ENCODE peak calls at places on chromosomes 16 and 17, in four cellular contexts. Y is left lung, U is AG04450, X is ascending aorta. S is an unnamed sample.

GRCh38 chr17:40471856-40472732 is 28.8 kb downstream of the IGFBP4 start:
- DNase-seq in Y (no peak), U (no peak), X (no peak), S (no peak)

GRCh38 chr16:11208916-11209665 is 46.9 kb downstream of the SOCS1 start:
- DNase-seq in Y (no peak), U (no peak), X (no peak), S (no peak)

GRCh38 chr17:41492771-41493170 is 3.1 kb upstream of the KRT36 start:
- DNase-seq in Y (no peak), U (no peak), X (no peak), S (no peak)

GRCh38 chr16:76396977-76397376 is 119.8 kb downstream of the CNTNAP4 start:
- DNase-seq in Y (no peak), U (no peak), X (no peak), S (no peak)

GRCh38 chr16:9447195-9447551 is 355.7 kb downstream of the HAPSTR1 start:
- DNase-seq in Y (no peak), U (no peak), X (no peak), S (no peak)

GRCh38 chr17:79089720-79090502 is 15.3 kb downstream of the ENGASE start:
- DNase-seq in Y (peak; percentile 74), U (no peak), X (no peak), S (no peak)

GRCh38 chr17:45801386-45801785 is 17.3 kb downstream of the CRHR1 start:
- DNase-seq in Y (peak; percentile 4), U (no peak), X (no peak), S (no peak)

GRCh38 chr16:83113811-83114210 is 487.0 kb downstream of the CDH13 start:
- DNase-seq in Y (no peak), U (peak; percentile 33), X (no peak), S (no peak)

GRCh38 chr17:44916781-44917241 is 1.5 kb upstream of the GFAP start:
- DNase-seq in Y (peak; percentile 80), U (no peak), X (peak; percentile 87), S (no peak)

GRCh38 chr16:65280988-65281530 is 159.2 kb upstream of the CDH11 start:
- DNase-seq in Y (no peak), U (no peak), X (no peak), S (no peak)

GRCh38 chr16:57612494-57612893 is 15.9 kb upstream of the ADGRG1 start:
- DNase-seq in Y (no peak), U (no peak), X (peak; percentile 19), S (no peak)

GRCh38 chr16:31376705-31377104 is 16.4 kb upstream of the ITGAD start:
- DNase-seq in Y (no peak), U (no peak), X (no peak), S (no peak)

GRCh38 chr16:22191966-22192260 is 14.2 kb upstream of the EEF2K start:
- DNase-seq in Y (no peak), U (no peak), X (no peak), S (no peak)

GRCh38 chr16:72013888-72014538 is 5.5 kb downstream of the DHODH start:
- DNase-seq in Y (no peak), U (no peak), X (no peak), S (no peak)

GRCh38 chr16:72009779-72010178 is 1.2 kb downstream of the DHODH start:
- DNase-seq in Y (no peak), U (no peak), X (no peak), S (no peak)

GRCh38 chr16:72013389-72013788 is 4.8 kb downstream of the DHODH start:
- DNase-seq in Y (no peak), U (no peak), X (no peak), S (no peak)

GRCh38 chr16:72012607-72013006 is 4.1 kb downstream of the DHODH start:
- DNase-seq in Y (no peak), U (no peak), X (no peak), S (peak; percentile 12)

GRCh38 chr16:72008424-72009216 is at the start of gene DHODH:
- DNase-seq in Y (peak; percentile 100), U (peak; percentile 93), X (peak; percentile 99), S (peak; percentile 87)
- TF ChIP-seq CTCF in Y (no peak), U (no peak), X (peak; percentile 6), S (no peak)

DNA sequence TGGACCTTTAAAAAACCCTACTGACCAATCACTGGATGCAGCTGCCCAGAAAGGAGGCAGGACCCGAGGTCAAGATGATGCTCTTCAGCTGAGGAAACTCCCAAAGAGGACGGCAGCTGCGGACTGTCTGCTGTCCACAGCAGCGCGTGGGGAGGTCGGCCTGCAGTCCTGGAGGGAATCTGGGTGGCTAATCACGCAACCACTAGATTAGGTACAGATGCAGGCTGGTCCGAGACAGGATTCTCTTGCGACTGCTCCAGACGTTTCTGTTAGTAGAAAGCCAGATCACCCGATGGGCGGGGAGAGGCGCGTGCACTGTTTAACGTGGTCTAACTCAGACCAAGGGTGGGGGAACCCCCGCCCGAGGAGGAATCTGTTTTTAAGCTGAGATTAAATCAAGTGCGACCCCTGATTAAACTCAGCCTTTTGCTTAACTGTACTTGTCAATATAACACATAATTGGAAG is 8.8 kb downstream of the CTRB2 start:
- DNase-seq in Y (peak; percentile 41), U (peak; percentile 61), X (no peak), S (peak; percentile 24)
- H3K4me3 ChIP-seq in Y (no peak overlapping the region), U (peak overlapping the region; percentile 22), X (no peak overlapping the region), S (peak overlapping the region; percentile 18)

GRCh38 chr17:50372708-50373556 is at the start of the genes EME1 and MRPL27:
- DNase-seq in Y (peak; percentile 93), U (peak; percentile 44), X (peak; percentile 89), S (peak; percentile 74)
- TF ChIP-seq CTCF in Y (no peak), U (no peak), X (no peak), S (no peak)

GRCh38 chr17:17780941-17781590 is 55.7 kb downstream of the SREBF1 start:
- DNase-seq in Y (no peak), U (peak; percentile 18), X (peak; percentile 68), S (peak; percentile 46)
- H3K4me3 ChIP-seq in Y (no peak overlapping the region), U (no peak overlapping the region), X (peak overlapping the region; percentile 76), S (peak overlapping the region; percentile 40)

GRCh38 chr17:18362509-18363020 is 785 bp downstream of the SHMT1 start:
- DNase-seq in Y (no peak), U (no peak), X (peak; percentile 67), S (no peak)
- TF ChIP-seq CTCF in Y (no peak), U (no peak), X (no peak), S (no peak)

GRCh38 chr16:88939814-88940195 is 37.2 kb downstream of the CBFA2T3 start:
- DNase-seq in Y (no peak), U (no peak), X (no peak), S (no peak)
- H3K4me3 ChIP-seq in Y (peak overlapping the region; percentile 51), U (no peak overlapping the region), X (peak overlapping the region; percentile 66), S (no peak overlapping the region)

GRCh38 chr17:38673714-38674012 is 1.1 kb downstream of the EPOP start:
- DNase-seq in Y (no peak), U (no peak), X (no peak), S (no peak)

GRCh38 chr17:38671939-38672720 is 2.6 kb downstream of the EPOP start:
- DNase-seq in Y (no peak), U (no peak), X (no peak), S (no peak)

GRCh38 chr17:38672788-38673713 is 1.7 kb downstream of the EPOP start:
- DNase-seq in Y (no peak), U (no peak), X (no peak), S (no peak)

GRCh38 chr17:38674749-38675615 is at the start of gene EPOP:
- DNase-seq in Y (peak; percentile 95), U (peak; percentile 43), X (peak; percentile 91), S (peak; percentile 43)

DNA sequence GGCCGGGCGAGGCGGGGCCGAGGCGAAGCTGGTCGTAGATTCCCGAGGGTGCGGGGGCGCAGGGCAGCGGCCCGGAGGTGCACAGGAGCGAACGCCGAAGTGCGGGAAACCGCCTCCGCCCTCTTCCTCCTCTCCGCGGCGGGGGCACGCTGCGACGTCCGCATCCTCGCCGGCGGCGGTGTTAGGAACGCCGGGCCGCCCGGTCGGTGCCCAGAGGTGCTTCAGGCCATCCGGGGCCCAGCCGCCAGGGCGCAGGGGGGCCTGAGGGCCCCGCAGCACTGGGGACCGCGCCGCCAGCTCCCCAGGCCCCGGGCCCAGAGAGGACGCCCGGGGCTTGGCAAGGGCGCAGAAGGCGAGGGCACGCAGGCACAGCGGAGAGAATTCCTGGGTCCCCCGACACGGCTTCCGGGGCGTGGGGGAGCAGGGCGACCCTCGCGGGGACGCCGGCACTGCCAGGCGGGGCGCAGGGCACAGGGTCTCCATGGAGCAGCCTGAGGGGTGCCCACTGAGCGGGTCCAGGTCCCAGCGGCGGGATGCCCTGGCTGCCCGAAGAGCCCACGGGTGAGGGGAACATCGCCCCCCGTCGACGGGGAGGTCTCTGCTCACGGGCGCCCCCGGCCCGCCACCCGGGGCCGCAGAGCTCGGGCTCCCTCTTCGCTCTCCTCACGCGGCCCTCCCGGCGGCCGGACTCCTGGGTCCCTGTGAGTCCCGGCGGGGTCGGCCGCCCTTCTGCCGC is 576 bp downstream of the EPOP start:
- DNase-seq in Y (peak; percentile 88), U (no peak), X (no peak), S (no peak)
- TF ChIP-seq CTCF in Y (no peak), U (no peak), X (no peak), S (no peak)